ENCODE peak calls at places on chromosomes 12 and 14, in four cellular contexts. One of them, this sample, is unnamed.

GRCh38 chr12:3200032-3200617 is 122.9 kb downstream of the TSPAN9 start:
- DNase-seq in GM20000: peak
- DNase-seq in T-helper 9 cell: no peak
- DNase-seq in stimulated activated CD4-positive, alpha-beta T cell treated with anti-CD3 and anti-CD28 coated beads, Interleukin-2, amount 100 ng/mL, for 48 hours: no peak
- DNase-seq in this sample: no peak

GRCh38 chr12:121009744-121010143 is 6.5 kb downstream of the C12orf43 start:
- DNase-seq in GM20000: no peak
- DNase-seq in T-helper 9 cell: no peak
- DNase-seq in stimulated activated CD4-positive, alpha-beta T cell treated with anti-CD3 and anti-CD28 coated beads, Interleukin-2, amount 100 ng/mL, for 48 hours: no peak
- DNase-seq in this sample: no peak

GRCh38 chr12:74689071-74689655 is 151.5 kb downstream of the ATXN7L3B start:
- DNase-seq in GM20000: no peak
- DNase-seq in T-helper 9 cell: no peak
- DNase-seq in stimulated activated CD4-positive, alpha-beta T cell treated with anti-CD3 and anti-CD28 coated beads, Interleukin-2, amount 100 ng/mL, for 48 hours: no peak
- DNase-seq in this sample: no peak

GRCh38 chr12:70255311-70255710 is 12.1 kb downstream of the CNOT2 start:
- DNase-seq in GM20000: no peak
- DNase-seq in T-helper 9 cell: no peak
- DNase-seq in stimulated activated CD4-positive, alpha-beta T cell treated with anti-CD3 and anti-CD28 coated beads, Interleukin-2, amount 100 ng/mL, for 48 hours: no peak
- DNase-seq in this sample: no peak

GRCh38 chr14:76762617-76763361 is 1.5 kb downstream of the VASH1 start:
- DNase-seq in GM20000: no peak
- DNase-seq in T-helper 9 cell: no peak
- DNase-seq in stimulated activated CD4-positive, alpha-beta T cell treated with anti-CD3 and anti-CD28 coated beads, Interleukin-2, amount 100 ng/mL, for 48 hours: no peak
- DNase-seq in this sample: no peak

GRCh38 chr12:116736962-116737773 is 701 bp downstream of the SPRING1 start:
- DNase-seq in GM20000: no peak
- DNase-seq in T-helper 9 cell: no peak
- DNase-seq in stimulated activated CD4-positive, alpha-beta T cell treated with anti-CD3 and anti-CD28 coated beads, Interleukin-2, amount 100 ng/mL, for 48 hours: no peak
- DNase-seq in this sample: no peak

GRCh38 chr12:1594045-1594294 is 411 bp downstream of the FBXL14 start:
- DNase-seq in GM20000: peak
- DNase-seq in T-helper 9 cell: no peak
- DNase-seq in stimulated activated CD4-positive, alpha-beta T cell treated with anti-CD3 and anti-CD28 coated beads, Interleukin-2, amount 100 ng/mL, for 48 hours: no peak
- DNase-seq in this sample: no peak

GRCh38 chr14:34843011-34843554 is 32.1 kb downstream of the BAZ1A start:
- DNase-seq in GM20000: peak
- DNase-seq in T-helper 9 cell: no peak
- DNase-seq in stimulated activated CD4-positive, alpha-beta T cell treated with anti-CD3 and anti-CD28 coated beads, Interleukin-2, amount 100 ng/mL, for 48 hours: no peak
- DNase-seq in this sample: no peak

GRCh38 chr14:68547305-68548193 is 245.3 kb downstream of the ZFP36L1 start:
- DNase-seq in GM20000: no peak
- DNase-seq in T-helper 9 cell: no peak
- DNase-seq in stimulated activated CD4-positive, alpha-beta T cell treated with anti-CD3 and anti-CD28 coated beads, Interleukin-2, amount 100 ng/mL, for 48 hours: no peak
- DNase-seq in this sample: no peak

GRCh38 chr14:65287264-65288131 is 125.0 kb upstream of the FUT8 start:
- DNase-seq in GM20000: peak
- DNase-seq in T-helper 9 cell: peak
- DNase-seq in stimulated activated CD4-positive, alpha-beta T cell treated with anti-CD3 and anti-CD28 coated beads, Interleukin-2, amount 100 ng/mL, for 48 hours: peak
- DNase-seq in this sample: peak

GRCh38 chr14:77046706-77047105 is 18.2 kb upstream of the IRF2BPL start:
- DNase-seq in GM20000: no peak
- DNase-seq in T-helper 9 cell: no peak
- DNase-seq in stimulated activated CD4-positive, alpha-beta T cell treated with anti-CD3 and anti-CD28 coated beads, Interleukin-2, amount 100 ng/mL, for 48 hours: no peak
- DNase-seq in this sample: no peak

GRCh38 chr14:76955575-76956252 is 72.8 kb downstream of the IRF2BPL start:
- DNase-seq in GM20000: peak
- DNase-seq in T-helper 9 cell: peak
- DNase-seq in stimulated activated CD4-positive, alpha-beta T cell treated with anti-CD3 and anti-CD28 coated beads, Interleukin-2, amount 100 ng/mL, for 48 hours: peak
- DNase-seq in this sample: no peak

GRCh38 chr14:104657114-104657524 is 32.3 kb upstream of the INF2 start:
- DNase-seq in GM20000: peak
- DNase-seq in T-helper 9 cell: no peak
- DNase-seq in stimulated activated CD4-positive, alpha-beta T cell treated with anti-CD3 and anti-CD28 coated beads, Interleukin-2, amount 100 ng/mL, for 48 hours: no peak
- DNase-seq in this sample: no peak

GRCh38 chr12:108442077-108442476 is 73.0 kb upstream of the FICD start:
- DNase-seq in GM20000: no peak
- DNase-seq in T-helper 9 cell: no peak
- DNase-seq in stimulated activated CD4-positive, alpha-beta T cell treated with anti-CD3 and anti-CD28 coated beads, Interleukin-2, amount 100 ng/mL, for 48 hours: no peak
- DNase-seq in this sample: no peak

GRCh38 chr12:4355843-4356327 is 23.6 kb downstream of the FGF23 start:
- DNase-seq in GM20000: peak
- DNase-seq in T-helper 9 cell: peak
- DNase-seq in stimulated activated CD4-positive, alpha-beta T cell treated with anti-CD3 and anti-CD28 coated beads, Interleukin-2, amount 100 ng/mL, for 48 hours: peak
- DNase-seq in this sample: peak

GRCh38 chr12:9731393-9731792 is 1.5 kb downstream of the CLECL1 start:
- DNase-seq in GM20000: no peak
- DNase-seq in T-helper 9 cell: no peak
- DNase-seq in stimulated activated CD4-positive, alpha-beta T cell treated with anti-CD3 and anti-CD28 coated beads, Interleukin-2, amount 100 ng/mL, for 48 hours: no peak
- DNase-seq in this sample: no peak

GRCh38 chr14:23697689-23698088 is 61.5 kb downstream of the DHRS2 start:
- DNase-seq in GM20000: no peak
- DNase-seq in T-helper 9 cell: no peak
- DNase-seq in stimulated activated CD4-positive, alpha-beta T cell treated with anti-CD3 and anti-CD28 coated beads, Interleukin-2, amount 100 ng/mL, for 48 hours: no peak
- DNase-seq in this sample: peak

This sample was measured in CMK.